ENCODE peak calls at places on chromosomes 11 and 22, in nine cellular contexts. E is PC-3; T is K562; P is right cardiac atrium; Z is stimulated activated naive B cell treated with anti-CD40 and anti-IgM and Interleukin-4, amounts not matched to agents 10 μg/mL and 1 μg/mL and 100 μg/mL, for 72 hours; J is Right ventricle myocardium inferior; Q is activated naive CD4-positive, alpha-beta T cell treated with anti-CD3 and anti-CD28 coated beads, Interleukin-2, amount 50 U/mL, for 72 hours; U is naive thymus-derived CD8-positive, alpha-beta T cell; X is activated CD4-positive, alpha-beta T cell treated with anti-CD3 and anti-CD28 coated beads for 36 hours. R is an unnamed sample.

GRCh38 chr11:26527685-26528084 is 44.4 kb downstream of the MUC15 start:
- ATAC-seq in E (no peak), T (no peak), P (no peak), Z (no peak), J (no peak), Q (no peak), U (no peak), X (no peak), R (no peak)

GRCh38 chr22:47105085-47105484 is 342.6 kb downstream of the TBC1D22A start:
- ATAC-seq in E (no peak), T (no peak), P (no peak), Z (no peak), J (no peak), Q (no peak), U (no peak), X (no peak), R (no peak)

GRCh38 chr22:37559901-37560681 is at the start of gene CDC42EP1:
- ATAC-seq in E (peak), T (peak), P (peak), Z (peak), J (peak), Q (peak), U (peak), X (no peak), R (no peak)

GRCh38 chr22:46084943-46085830 is 65.1 kb upstream of the PPARA start:
- ATAC-seq in E (peak), T (peak), P (peak), Z (no peak), J (peak), Q (no peak), U (no peak), X (no peak), R (no peak)

GRCh38 chr22:36548606-36549005 is 19.6 kb upstream of the EIF3D start:
- ATAC-seq in E (no peak), T (no peak), P (no peak), Z (no peak), J (peak), Q (no peak), U (no peak), X (no peak), R (no peak)

GRCh38 chr11:67483498-67483798 is 622 bp downstream of the AIP start:
- ATAC-seq in E (no peak), T (no peak), P (no peak), Z (no peak), J (no peak), Q (no peak), U (no peak), X (no peak), R (no peak)

GRCh38 chr11:126477526-126478275 is 122.2 kb downstream of the ST3GAL4 start:
- ATAC-seq in E (no peak), T (no peak), P (no peak), Z (peak), J (no peak), Q (peak), U (no peak), X (peak), R (peak)

GRCh38 chr11:93841446-93841845 is 9.0 kb downstream of the VSTM5 start:
- ATAC-seq in E (no peak), T (no peak), P (no peak), Z (no peak), J (no peak), Q (no peak), U (no peak), X (no peak), R (no peak)

GRCh38 chr22:41405588-41405987 is 23.8 kb downstream of the TEF start:
- ATAC-seq in E (no peak), T (no peak), P (no peak), Z (peak), J (no peak), Q (no peak), U (peak), X (peak), R (no peak)

GRCh38 chr11:39367526-39367925 is 2091.9 kb downstream of the LRRC4C start:
- ATAC-seq in E (no peak), T (no peak), P (no peak), Z (no peak), J (no peak), Q (no peak), U (no peak), X (no peak), R (no peak)

GRCh38 chr11:12717851-12718291 is 43.6 kb downstream of the TEAD1 start:
- ATAC-seq in E (no peak), T (no peak), P (no peak), Z (peak), J (no peak), Q (peak), U (peak), X (peak), R (peak)

GRCh38 chr22:40819741-40820140 is 595 bp upstream of the SLC25A17 start:
- ATAC-seq in E (peak), T (no peak), P (peak), Z (peak), J (no peak), Q (peak), U (no peak), X (peak), R (no peak)

GRCh38 chr11:12757416-12757815 is 83.2 kb downstream of the TEAD1 start:
- ATAC-seq in E (no peak), T (no peak), P (peak), Z (no peak), J (no peak), Q (no peak), U (no peak), X (no peak), R (no peak)

GRCh38 chr11:63445720-63446119 is 45.2 kb downstream of the PLAAT5 start:
- ATAC-seq in E (peak), T (no peak), P (no peak), Z (no peak), J (no peak), Q (peak), U (no peak), X (peak), R (peak)

GRCh38 chr11:69683764-69684333 is 8.7 kb upstream of the LTO1 start:
- ATAC-seq in E (peak), T (peak), P (no peak), Z (no peak), J (no peak), Q (no peak), U (no peak), X (no peak), R (no peak)

GRCh38 chr11:68929135-68929534 is 25.4 kb downstream of the IGHMBP2 start:
- ATAC-seq in E (no peak), T (no peak), P (no peak), Z (no peak), J (no peak), Q (no peak), U (no peak), X (no peak), R (no peak)

GRCh38 chr11:103322861-103323260 is 213.6 kb downstream of the DYNC2H1 start:
- ATAC-seq in E (no peak), T (no peak), P (peak), Z (no peak), J (no peak), Q (no peak), U (no peak), X (no peak), R (no peak)